ENCODE peak calls at places on chromosomes 5 and 9, in five cellular contexts. U, L, S, V and Z are unnamed samples.

GRCh38 chr5:173655196-173655797 is 38.8 kb upstream of the BOD1 start:
- DNase-seq in S (no peak), V (no peak), U (no peak), L (no peak), Z (no peak)

GRCh38 chr9:108469654-108470053 is 386.1 kb downstream of the ACTL7B start:
- DNase-seq in U (no peak), L (no peak), V (no peak), S (no peak), Z (no peak)

GRCh38 chr5:67431191-67431590 is 234.6 kb upstream of the CD180 start:
- DNase-seq in U (no peak), S (no peak), V (no peak), L (no peak), Z (peak; percentile 44)

GRCh38 chr9:121736964-121737462 is 85.6 kb downstream of the DAB2IP start:
- DNase-seq in U (no peak), V (no peak), L (peak; percentile 45), S (peak; percentile 68), Z (no peak)

GRCh38 chr9:37956904-37957663 is 53.2 kb upstream of the SLC25A51 start:
- DNase-seq in S (no peak), V (no peak), L (no peak), U (no peak), Z (no peak)

GRCh38 chr5:38548064-38548759 is 8.2 kb downstream of the LIFR start:
- DNase-seq in U (no peak), S (no peak), L (no peak), V (no peak), Z (no peak)

GRCh38 chr5:148384389-148384756 is 615 bp downstream of the FBXO38 start:
- DNase-seq in L (no peak), V (no peak), S (no peak), U (no peak), Z (no peak)

GRCh38 chr5:113034182-113034773 is 57.7 kb downstream of the DCP2 start:
- DNase-seq in V (no peak), U (no peak), L (no peak), S (no peak), Z (no peak)

GRCh38 chr5:68465133-68465532 is 249.6 kb downstream of the PIK3R1 start:
- DNase-seq in U (no peak), L (no peak), S (no peak), V (no peak), Z (no peak)